ENCODE peak calls at places on chromosome 2, in four cellular contexts. V, O, G and R are unnamed samples.

GRCh38 chr2:96264656-96265348 is 995 bp downstream of the TMEM127 start:
- DNase-seq in V (no peak), O (peak), G (peak), R (peak)

GRCh38 chr2:79437416-79438281 is 75.2 kb upstream of the CTNNA2 start:
- DNase-seq in V (no peak), O (no peak), G (peak), R (peak)

GRCh38 chr2:128370468-128371247 is 52.0 kb upstream of the HS6ST1 start:
- DNase-seq in V (peak), O (no peak), G (no peak), R (no peak)

GRCh38 chr2:58852243-58852642 is 611.1 kb upstream of the FANCL start:
- DNase-seq in V (no peak), O (no peak), G (no peak), R (no peak)

GRCh38 chr2:57881998-57882884 is 164.4 kb upstream of the VRK2 start:
- DNase-seq in V (no peak), O (no peak), G (peak), R (peak)

GRCh38 chr2:101063352-101063751 is 61.3 kb downstream of the RPL31 start:
- DNase-seq in V (no peak), O (no peak), G (peak), R (no peak)

GRCh38 chr2:145729993-145730770 is 1210.3 kb upstream of the ZEB2 start:
- DNase-seq in V (no peak), O (no peak), G (no peak), R (no peak)

GRCh38 chr2:95231723-95232122 is 24.4 kb downstream of the ZNF892 start:
- DNase-seq in V (no peak), O (peak), G (peak), R (peak)

GRCh38 chr2:151933266-151933804 is 105.1 kb upstream of the ARL5A start:
- DNase-seq in V (no peak), O (no peak), G (no peak), R (no peak)

GRCh38 chr2:190545082-190545481 is 10.6 kb upstream of the NEMP2 start:
- DNase-seq in V (no peak), O (no peak), G (no peak), R (no peak)

GRCh38 chr2:235286624-235287368 is 207.0 kb upstream of the AGAP1 start:
- DNase-seq in V (no peak), O (no peak), G (no peak), R (no peak)

GRCh38 chr2:160721089-160722040 is 227.8 kb upstream of the RBMS1 start:
- DNase-seq in V (no peak), O (no peak), G (peak), R (no peak)

GRCh38 chr2:185372188-185372587 is 366.4 kb upstream of the FSIP2 start:
- DNase-seq in V (no peak), O (no peak), G (peak), R (peak)

GRCh38 chr2:69083126-69083733 is 70.3 kb downstream of the ANTXR1 start:
- DNase-seq in V (no peak), O (no peak), G (peak), R (peak)

GRCh38 chr2:133369896-133370295 is 198.4 kb downstream of the NCKAP5 start:
- DNase-seq in V (no peak), O (no peak), G (no peak), R (no peak)

GRCh38 chr2:33209976-33210375 is 263.2 kb downstream of the LTBP1 start:
- DNase-seq in V (no peak), O (no peak), G (peak), R (peak)

GRCh38 chr2:37855283-37856041 is 69.6 kb upstream of the RMDN2 start:
- DNase-seq in V (no peak), O (peak), G (peak), R (peak)

GRCh38 chr2:10575566-10576300 is 114.0 kb downstream of the NOL10 start:
- DNase-seq in V (no peak), O (no peak), G (peak), R (peak)

GRCh38 chr2:5285891-5286290 is 406.3 kb upstream of the SOX11 start:
- DNase-seq in V (no peak), O (no peak), G (no peak), R (no peak)

GRCh38 chr2:163713534-163714311 is 22.1 kb downstream of the FIGN start:
- DNase-seq in V (no peak), O (no peak), G (no peak), R (no peak)

GRCh38 chr2:206443735-206444527 is 599 bp downstream of the ADAM23 start:
- DNase-seq in V (no peak), O (no peak), G (peak), R (peak)

GRCh38 chr2:108935231-108935863 is 53.7 kb downstream of the EDAR start:
- DNase-seq in V (no peak), O (no peak), G (no peak), R (no peak)

GRCh38 chr2:50987914-50988313 is 44.0 kb downstream of the NRXN1 start:
- DNase-seq in V (no peak), O (no peak), G (no peak), R (no peak)

GRCh38 chr2:14937336-14937735 is 304.8 kb downstream of the LRATD1 start:
- DNase-seq in V (no peak), O (no peak), G (no peak), R (no peak)

GRCh38 chr2:19031642-19032041 is 326.8 kb downstream of the OSR1 start:
- DNase-seq in V (no peak), O (no peak), G (no peak), R (no peak)